ENCODE peak calls at places on chromosomes 13 and 19, in six cellular contexts. I is lower lobe of right lung; J is CD8-positive, alpha-beta memory T cell; G is gastrocnemius medialis; W is esophagus squamous epithelium; Y is thyroid gland. T is an unnamed sample.

GRCh38 chr13:39779337-39780270 is 124.1 kb downstream of the COG6 start:
- DNase-seq in I (no peak), J (peak; percentile 66), G (no peak), W (no peak), Y (peak; percentile 15), T (no peak)

GRCh38 chr19:14580623-14581237 is 2.2 kb upstream of the CLEC17A start:
- DNase-seq in I (no peak), J (no peak), G (no peak), W (no peak), Y (no peak), T (no peak)

GRCh38 chr13:73293902-73294523 is 235.2 kb downstream of the KLF5 start:
- DNase-seq in I (no peak), J (no peak), G (no peak), W (no peak), Y (no peak), T (peak; percentile 11)

GRCh38 chr13:92463134-92463533 is 763.5 kb upstream of the GPC6 start:
- DNase-seq in I (no peak), J (no peak), G (no peak), W (no peak), Y (no peak), T (no peak)

GRCh38 chr19:49712397-49712859 is 21.5 kb downstream of the CPT1C start:
- DNase-seq in I (no peak), J (no peak), G (peak; percentile 25), W (no peak), Y (no peak), T (no peak)

GRCh38 chr13:26719356-26719945 is 41.1 kb downstream of the GPR12 start:
- DNase-seq in I (no peak), J (no peak), G (no peak), W (no peak), Y (no peak), T (no peak)

GRCh38 chr13:49476529-49476928 is 19.2 kb upstream of the PHF11 start:
- DNase-seq in I (no peak), J (no peak), G (no peak), W (no peak), Y (no peak), T (no peak)

GRCh38 chr19:916645-917322 is 349 bp upstream of the KISS1R start:
- DNase-seq in I (no peak), J (no peak), G (no peak), W (no peak), Y (no peak), T (no peak)

GRCh38 chr19:32647361-32647760 is 27.6 kb downstream of the ANKRD27 start:
- DNase-seq in I (no peak), J (no peak), G (no peak), W (no peak), Y (no peak), T (no peak)

GRCh38 chr13:29801737-29802305 is 48.6 kb downstream of the UBL3 start:
- DNase-seq in I (peak; percentile 46), J (no peak), G (no peak), W (no peak), Y (no peak), T (no peak)

GRCh38 chr13:20125129-20125782 is 35.6 kb downstream of the GJA3 start:
- DNase-seq in I (no peak), J (no peak), G (no peak), W (no peak), Y (no peak), T (no peak)

GRCh38 chr13:112353856-112354255 is 22.3 kb upstream of the SPACA7 start:
- DNase-seq in I (no peak), J (no peak), G (no peak), W (no peak), Y (no peak), T (no peak)

GRCh38 chr19:15199652-15200574 is 882 bp downstream of the NOTCH3 start:
- DNase-seq in I (no peak), J (no peak), G (no peak), W (no peak), Y (peak; percentile 34), T (no peak)

GRCh38 chr19:33879818-33880575 is 83.3 kb downstream of the KCTD15 start:
- DNase-seq in I (no peak), J (no peak), G (no peak), W (no peak), Y (peak; percentile 39), T (no peak)

GRCh38 chr19:8654591-8655339 is 24.3 kb downstream of the NFILZ start:
- DNase-seq in I (peak; percentile 75), J (peak; percentile 78), G (no peak), W (no peak), Y (peak; percentile 35), T (peak; percentile 47)

GRCh38 chr13:32224916-32225315 is 90.2 kb downstream of the ZAR1L start:
- DNase-seq in I (no peak), J (no peak), G (no peak), W (no peak), Y (no peak), T (no peak)

GRCh38 chr13:102587916-102588315 is 8.9 kb upstream of the TPP2 start:
- DNase-seq in I (no peak), J (no peak), G (no peak), W (no peak), Y (no peak), T (no peak)

GRCh38 chr13:110245421-110245899 is 61.5 kb downstream of the COL4A1 start:
- DNase-seq in I (no peak), J (no peak), G (no peak), W (no peak), Y (no peak), T (no peak)

GRCh38 chr13:75855216-75855615 is 219.1 kb downstream of the LMO7 start:
- DNase-seq in I (no peak), J (no peak), G (no peak), W (no peak), Y (no peak), T (no peak)

GRCh38 chr19:35545855-35546381 is 492 bp downstream of the TMEM147 start:
- DNase-seq in I (peak; percentile 57), J (peak; percentile 64), G (no peak), W (no peak), Y (peak; percentile 55), T (no peak)

GRCh38 chr13:48636550-48636949 is 17.2 kb upstream of the CYSLTR2 start:
- DNase-seq in I (no peak), J (no peak), G (no peak), W (no peak), Y (no peak), T (no peak)

GRCh38 chr13:51355217-51355616 is 15.7 kb downstream of the SERPINE3 start:
- DNase-seq in I (no peak), J (no peak), G (no peak), W (no peak), Y (no peak), T (no peak)
- H3K27ac ChIP-seq in I (no peak overlapping the region), J (no peak overlapping the region), G (no peak overlapping the region), W (no peak overlapping the region), Y (no peak overlapping the region), T (no peak overlapping the region)

GRCh38 chr13:71115301-71115700 is 751.7 kb downstream of the DACH1 start:
- DNase-seq in I (no peak), J (no peak), G (no peak), W (no peak), Y (no peak), T (no peak)

GRCh38 chr13:71124230-71124629 is 742.8 kb downstream of the DACH1 start:
- DNase-seq in I (no peak), J (no peak), G (no peak), W (no peak), Y (no peak), T (no peak)

GRCh38 chr13:71117920-71118319 is 749.1 kb downstream of the DACH1 start:
- DNase-seq in I (no peak), J (no peak), G (no peak), W (no peak), Y (no peak), T (no peak)

GRCh38 chr13:71118779-71119364 is 748.1 kb downstream of the DACH1 start:
- DNase-seq in I (no peak), J (no peak), G (no peak), W (no peak), Y (no peak), T (no peak)
- H3K4me1 ChIP-seq in I (no peaks in the 10 kb centered on the region), J (no peaks in the 10 kb centered on the region), G (no peaks in the 10 kb centered on the region), W (no peaks in the 10 kb centered on the region), Y (no peaks in the 10 kb centered on the region), T (no peaks in the 10 kb centered on the region)

GRCh38 chr19:18605546-18606280 is 886 bp downstream of the CRLF1 start:
- DNase-seq in I (no peak), J (no peak), G (no peak), W (no peak), Y (no peak), T (no peak)
- H3K27me3 ChIP-seq in I (peaks cover 88% of the 10 kb centered on the region), J (peaks cover 58% of the 10 kb centered on the region), G (peaks cover 58% of the 10 kb centered on the region), W (peaks cover 23% of the 10 kb centered on the region), Y (peaks cover 34% of the 10 kb centered on the region), T (peaks cover 73% of the 10 kb centered on the region)

DNA sequence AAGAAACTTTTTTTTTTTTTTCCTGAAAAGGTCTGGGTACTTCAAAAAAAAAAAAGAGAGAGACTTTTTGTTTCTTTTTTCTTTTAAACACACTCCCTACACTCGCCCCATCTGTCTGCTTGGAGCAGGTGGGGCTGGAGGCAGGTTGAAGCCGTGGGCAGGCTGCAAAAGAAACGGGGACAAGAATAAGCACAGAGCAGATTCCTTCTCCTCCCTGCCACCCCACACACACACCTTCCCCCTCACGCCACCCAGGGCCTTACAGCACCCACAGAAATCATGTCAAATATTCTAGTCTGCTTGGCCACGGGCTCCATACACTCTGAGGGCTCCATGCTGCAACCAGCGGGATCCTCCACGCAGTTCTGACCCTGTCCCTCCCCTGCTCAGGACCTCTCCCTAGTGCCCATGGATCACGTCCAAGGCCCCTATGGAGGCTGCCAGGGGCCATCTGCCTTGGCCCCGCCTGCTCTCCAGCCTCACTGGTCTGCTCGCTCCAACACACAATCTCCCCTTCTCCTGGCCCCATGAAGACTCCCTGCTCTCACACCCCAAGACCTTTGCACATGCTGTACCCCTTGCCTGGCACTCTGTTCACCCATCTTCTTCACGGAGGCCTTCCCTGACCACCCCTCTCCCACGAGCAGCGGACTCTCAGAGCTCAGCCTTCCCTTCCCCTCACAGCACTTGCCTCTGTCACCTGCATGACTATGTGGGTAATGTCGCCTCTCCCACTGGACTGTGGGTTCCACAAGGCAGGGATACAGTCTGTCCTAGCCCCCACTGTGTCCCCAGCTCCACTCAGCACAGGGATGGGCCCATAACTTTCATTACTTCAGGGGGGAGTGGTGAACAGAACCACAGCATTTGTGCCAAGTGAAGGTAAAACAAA is 11.4 kb downstream of the AKT2 start:
- DNase-seq in I (no peak), J (no peak), G (no peak), W (no peak), Y (peak; percentile 55), T (no peak)
- H3K27ac ChIP-seq in I (no peak overlapping the region), J (peak overlapping the region; percentile 43), G (peak overlapping the region; percentile 77), W (no peak overlapping the region), Y (peak overlapping the region; percentile 71), T (no peak overlapping the region)

DNA sequence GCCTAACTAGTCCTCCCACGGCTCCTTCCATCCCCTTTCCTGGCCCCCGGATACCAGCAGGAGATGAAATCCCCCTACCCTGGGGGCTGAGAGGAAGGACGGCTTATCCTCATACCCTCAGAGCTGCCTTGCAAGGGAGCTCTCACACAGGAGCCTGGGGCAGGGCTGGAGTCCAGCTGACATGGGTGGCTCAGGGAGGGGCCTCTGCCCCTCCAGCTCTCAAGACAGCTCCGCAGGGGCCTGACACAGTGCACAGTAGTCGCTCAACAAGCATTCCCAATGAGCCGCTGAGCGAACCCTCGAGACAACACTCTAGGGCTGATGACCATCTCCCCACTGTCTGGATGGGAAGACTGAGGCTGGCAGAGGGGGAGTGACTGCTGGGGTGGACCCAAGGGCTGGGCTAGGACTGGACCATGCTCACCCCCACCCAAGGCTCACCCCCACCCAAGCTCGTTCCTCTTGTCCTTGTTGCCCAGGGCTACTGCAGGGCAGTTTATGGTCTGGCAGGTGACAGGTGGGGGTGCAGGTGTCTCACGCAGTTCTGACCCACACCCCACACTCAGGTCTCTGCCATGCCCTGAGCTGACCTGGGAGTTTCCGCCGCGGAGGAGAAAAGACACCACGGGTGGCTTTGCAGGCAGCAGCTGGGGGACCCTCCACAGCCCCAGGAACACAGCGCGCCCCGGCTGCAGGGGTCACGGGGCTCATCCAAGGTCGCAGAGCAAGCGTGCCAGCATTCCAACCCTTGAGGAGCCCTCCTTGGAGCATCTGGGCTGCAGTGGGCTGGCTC is 3.9 kb downstream of the ZBTB7A start:
- DNase-seq in I (peak; percentile 50), J (no peak), G (no peak), W (no peak), Y (no peak), T (no peak)
- H3K4me1 ChIP-seq in I (peaks cover 67% of the 10 kb centered on the region), J (peaks cover 52% of the 10 kb centered on the region), G (peaks cover 62% of the 10 kb centered on the region), W (peaks cover 73% of the 10 kb centered on the region), Y (peaks cover 54% of the 10 kb centered on the region), T (peaks cover 9% of the 10 kb centered on the region)

T was measured in iPS DF 6.9.